ENCODE peak calls at places on chromosomes 16 and 17, in eight cellular contexts. B, P, G, L, I, A, T and S are unnamed samples.
A peak's percentile ranks its signal among the peaks of the same experiment; 100 is the strongest.

GRCh38 chr17:77049440-77049839 is 91.3 kb upstream of the SEC14L1 start:
- DNase-seq in B (no peak), P (no peak), G (peak; percentile 9), L (no peak), I (no peak), A (no peak), T (no peak), S (no peak)

GRCh38 chr16:9138731-9139501 is 47.5 kb downstream of the HAPSTR1 start:
- DNase-seq in B (peak; percentile 61), P (peak; percentile 49), G (peak; percentile 63), L (peak; percentile 25), I (peak; percentile 74), A (peak; percentile 79), T (no peak), S (no peak)

GRCh38 chr16:12257926-12258561 is 281.5 kb downstream of the SNX29 start:
- DNase-seq in B (no peak), P (no peak), G (no peak), L (no peak), I (no peak), A (no peak), T (no peak), S (peak; percentile 72)

GRCh38 chr17:77864234-77865108 is 94.0 kb upstream of the TNRC6C start:
- DNase-seq in B (peak; percentile 84), P (no peak), G (no peak), L (no peak), I (no peak), A (no peak), T (no peak), S (no peak)

GRCh38 chr16:25163683-25164082 is 52.1 kb downstream of the LCMT1 start:
- DNase-seq in B (no peak), P (no peak), G (no peak), L (no peak), I (no peak), A (no peak), T (no peak), S (no peak)

GRCh38 chr17:1511756-1512321 is 4.6 kb downstream of the INPP5K start:
- DNase-seq in B (no peak), P (no peak), G (peak; percentile 39), L (no peak), I (no peak), A (no peak), T (no peak), S (no peak)

GRCh38 chr17:60971515-60972369 is 294.1 kb downstream of the BCAS3 start:
- DNase-seq in B (peak; percentile 56), P (no peak), G (peak; percentile 70), L (no peak), I (peak; percentile 49), A (peak; percentile 62), T (no peak), S (no peak)

GRCh38 chr17:8137645-8138342 is 13.9 kb upstream of the HES7 start:
- DNase-seq in B (no peak), P (no peak), G (peak; percentile 20), L (no peak), I (no peak), A (no peak), T (no peak), S (no peak)

GRCh38 chr17:37480427-37480826 is 9.3 kb upstream of the DUSP14 start:
- DNase-seq in B (no peak), P (no peak), G (no peak), L (no peak), I (no peak), A (no peak), T (no peak), S (no peak)

GRCh38 chr17:73792994-73793393 is 148.7 kb upstream of the SDK2 start:
- DNase-seq in B (no peak), P (no peak), G (no peak), L (no peak), I (no peak), A (no peak), T (no peak), S (no peak)

GRCh38 chr17:79002291-79002690 is 7.3 kb downstream of the CANT1 start:
- DNase-seq in B (no peak), P (no peak), G (no peak), L (no peak), I (no peak), A (no peak), T (no peak), S (peak; percentile 69)

GRCh38 chr16:71440669-71441347 is 1.0 kb downstream of the TLE7 start:
- DNase-seq in B (no peak), P (no peak), G (no peak), L (no peak), I (no peak), A (peak; percentile 52), T (no peak), S (no peak)

GRCh38 chr16:53523971-53524548 is 21.1 kb upstream of the AKTIP start:
- DNase-seq in B (no peak), P (no peak), G (no peak), L (no peak), I (no peak), A (no peak), T (no peak), S (no peak)

GRCh38 chr17:41678907-41679739 is 9.6 kb upstream of the EIF1 start:
- DNase-seq in B (peak; percentile 87), P (no peak), G (peak; percentile 86), L (peak; percentile 59), I (peak; percentile 88), A (peak; percentile 87), T (no peak), S (no peak)

GRCh38 chr16:57422026-57422944 is 17.7 kb downstream of the CCL17 start:
- DNase-seq in B (no peak), P (no peak), G (peak; percentile 70), L (no peak), I (no peak), A (no peak), T (no peak), S (no peak)

GRCh38 chr16:82848013-82848412 is 221.2 kb downstream of the CDH13 start:
- DNase-seq in B (no peak), P (no peak), G (no peak), L (no peak), I (no peak), A (no peak), T (no peak), S (no peak)

GRCh38 chr16:20871935-20872815 is 28.0 kb downstream of the DCUN1D3 start:
- DNase-seq in B (no peak), P (no peak), G (no peak), L (no peak), I (no peak), A (no peak), T (no peak), S (no peak)

GRCh38 chr17:20991276-20992037 is 51.4 kb downstream of the USP22 start:
- DNase-seq in B (no peak), P (no peak), G (no peak), L (no peak), I (no peak), A (no peak), T (no peak), S (no peak)

GRCh38 chr17:69581061-69581955 is 166.8 kb downstream of the MAP2K6 start:
- DNase-seq in B (peak; percentile 83), P (no peak), G (no peak), L (no peak), I (peak; percentile 22), A (peak; percentile 63), T (peak; percentile 9), S (no peak)

GRCh38 chr17:76635659-76636360 is 7.7 kb downstream of the ST6GALNAC1 start:
- DNase-seq in B (no peak), P (no peak), G (peak; percentile 83), L (no peak), I (no peak), A (no peak), T (no peak), S (no peak)